ENCODE peak calls at places on chromosomes 7 and 10, in ten cellular contexts. H is foreskin keratinocyte, N is OCI-LY7, X is T-helper 2 cell, P is ecto neural progenitor cell, V is spleen, Q is GM20000, M is LoVo, K is Caki2, C is brain microvascular endothelial cell. I is an unnamed sample.

GRCh38 chr10:89158446-89158845 is 48.7 kb downstream of the CH25H start:
- DNase-seq in H (peak), N (no peak), X (no peak), P (no peak), V (no peak), Q (no peak), M (no peak), K (no peak), C (no peak), I (no peak)

GRCh38 chr10:25578061-25578460 is 356.0 kb upstream of the MYO3A start:
- DNase-seq in H (peak), N (no peak), X (no peak), P (no peak), V (no peak), Q (no peak), M (no peak), K (no peak), C (no peak), I (no peak)

GRCh38 chr7:63040336-63040735 is 958.3 kb upstream of the ZNF722 start:
- DNase-seq in H (no peak), N (no peak), X (no peak), P (no peak), V (no peak), Q (no peak), M (no peak), K (no peak), C (no peak), I (no peak)

GRCh38 chr7:22896917-22897316 is 74.3 kb upstream of the TOMM7 start:
- DNase-seq in H (no peak), N (no peak), X (no peak), P (no peak), V (no peak), Q (no peak), M (no peak), K (peak), C (no peak), I (no peak)

GRCh38 chr10:69573056-69573806 is at the start of gene NEUROG3:
- DNase-seq in H (no peak), N (peak), X (no peak), P (peak), V (no peak), Q (peak), M (no peak), K (no peak), C (no peak), I (no peak)

GRCh38 chr7:104900525-104900924 is 113.5 kb upstream of the KMT2E start:
- DNase-seq in H (no peak), N (no peak), X (no peak), P (no peak), V (no peak), Q (no peak), M (no peak), K (no peak), C (no peak), I (no peak)

GRCh38 chr7:116952640-116953371 is 495 bp upstream of the ST7 start:
- DNase-seq in H (peak), N (peak), X (no peak), P (peak), V (no peak), Q (no peak), M (peak), K (peak), C (peak), I (peak)

GRCh38 chr10:112981553-112981952 is 31.5 kb downstream of the TCF7L2 start:
- DNase-seq in H (no peak), N (peak), X (no peak), P (no peak), V (no peak), Q (peak), M (no peak), K (no peak), C (peak), I (no peak)

GRCh38 chr10:49362596-49363260 is 33.2 kb downstream of the DRGX start:
- DNase-seq in H (no peak), N (peak), X (no peak), P (no peak), V (no peak), Q (peak), M (peak), K (peak), C (no peak), I (no peak)

GRCh38 chr10:86688398-86688921 is 20.1 kb downstream of the LDB3 start:
- DNase-seq in H (peak), N (peak), X (peak), P (peak), V (no peak), Q (peak), M (peak), K (peak), C (peak), I (peak)

GRCh38 chr7:16399265-16399801 is 22.0 kb downstream of the CRPPA start:
- DNase-seq in H (no peak), N (no peak), X (no peak), P (no peak), V (no peak), Q (no peak), M (no peak), K (no peak), C (no peak), I (no peak)

GRCh38 chr10:66837990-66838389 is 87.8 kb upstream of the LRRTM3 start:
- DNase-seq in H (peak), N (no peak), X (no peak), P (no peak), V (no peak), Q (no peak), M (no peak), K (peak), C (no peak), I (no peak)

GRCh38 chr7:149635561-149636329 is 137.6 kb downstream of the ZNF467 start:
- DNase-seq in H (peak), N (no peak), X (no peak), P (no peak), V (no peak), Q (no peak), M (no peak), K (no peak), C (no peak), I (no peak)

GRCh38 chr7:128357366-128357662 is 4.2 kb downstream of the PRRT4 start:
- DNase-seq in H (no peak), N (no peak), X (no peak), P (no peak), V (no peak), Q (no peak), M (no peak), K (no peak), C (no peak), I (no peak)

GRCh38 chr10:3226960-3227724 is 54.6 kb upstream of the PITRM1 start:
- DNase-seq in H (peak), N (no peak), X (no peak), P (no peak), V (no peak), Q (no peak), M (peak), K (peak), C (peak), I (no peak)

GRCh38 chr10:129035052-129035805 is 431.8 kb upstream of the MGMT start:
- DNase-seq in H (peak), N (no peak), X (no peak), P (no peak), V (peak), Q (no peak), M (no peak), K (peak), C (no peak), I (no peak)

GRCh38 chr7:88289505-88290129 is 17.1 kb downstream of the STEAP4 start:
- DNase-seq in H (peak), N (no peak), X (no peak), P (no peak), V (no peak), Q (no peak), M (peak), K (peak), C (peak), I (no peak)

GRCh38 chr7:155466142-155466813 is 8.3 kb downstream of the EN2 start:
- DNase-seq in H (no peak), N (no peak), X (no peak), P (peak), V (peak), Q (no peak), M (no peak), K (no peak), C (no peak), I (no peak)

GRCh38 chr7:66682350-66683093 is 53.8 kb downstream of the KCTD7 start:
- DNase-seq in H (no peak), N (peak), X (no peak), P (no peak), V (no peak), Q (peak), M (no peak), K (no peak), C (peak), I (peak)